ENCODE peak calls at places on chromosomes 6 and 20, in nine cellular contexts. Z, L, F, C, W, H, T, M and R are unnamed samples.
A peak's percentile ranks its signal among the peaks of the same experiment; 100 is the strongest.

GRCh38 chr20:36435799-36436541 is 105.3 kb upstream of the MYL9 start:
- DNase-seq in C (peak; percentile 50), H (peak; percentile 88), M (no peak), F (peak; percentile 89), Z (peak; percentile 90), T (peak; percentile 99), W (peak; percentile 32), L (peak; percentile 98), R (peak; percentile 60)

GRCh38 chr20:10686356-10687169 is 12.8 kb upstream of the JAG1 start:
- DNase-seq in L (no peak), W (no peak), C (no peak), M (no peak), Z (no peak), T (no peak), F (no peak), H (no peak), R (no peak)

GRCh38 chr6:4383910-4384637 is 248.7 kb upstream of the ECI2 start:
- DNase-seq in L (no peak), H (no peak), F (peak; percentile 42), Z (no peak), C (no peak), T (no peak), W (no peak), M (no peak), R (no peak)

GRCh38 chr6:104325341-104326172 is 534.2 kb downstream of the HACE1 start:
- DNase-seq in W (no peak), M (no peak), Z (peak; percentile 22), F (peak; percentile 14), H (peak; percentile 39), C (no peak), T (peak; percentile 13), L (peak; percentile 47), R (no peak)

GRCh38 chr6:110874880-110875547 is 429 bp downstream of the AMD1 start:
- DNase-seq in M (no peak), T (no peak), H (peak; percentile 62), W (no peak), F (peak; percentile 30), Z (no peak), C (no peak), L (no peak), R (no peak)

GRCh38 chr6:136146130-136146529 is 104.0 kb downstream of the MTFR2 start:
- DNase-seq in T (no peak), M (no peak), L (no peak), W (no peak), C (no peak), Z (no peak), F (no peak), H (no peak), R (no peak)

GRCh38 chr20:43736588-43737091 is 9.8 kb upstream of the GTSF1L start:
- DNase-seq in H (no peak), T (peak; percentile 34), F (no peak), L (peak; percentile 62), W (no peak), C (no peak), M (peak; percentile 79), Z (no peak), R (no peak)

GRCh38 chr6:14721103-14721758 is 524.6 kb upstream of the JARID2 start:
- DNase-seq in W (peak; percentile 91), M (no peak), L (no peak), C (peak; percentile 32), H (no peak), F (peak; percentile 39), Z (no peak), T (no peak), R (no peak)

GRCh38 chr6:158361961-158362634 is 49.8 kb downstream of the TULP4 start:
- DNase-seq in L (no peak), Z (no peak), H (no peak), C (no peak), T (no peak), F (no peak), W (no peak), M (no peak), R (no peak)

GRCh38 chr6:125469915-125470314 is 168.1 kb upstream of the HDDC2 start:
- DNase-seq in L (no peak), T (no peak), W (no peak), H (no peak), M (no peak), F (no peak), C (no peak), Z (no peak), R (no peak)

GRCh38 chr6:33008944-33009861 is at the start of gene HLA-DOA:
- DNase-seq in W (no peak), C (no peak), T (no peak), L (peak; percentile 97), H (peak; percentile 47), M (peak; percentile 75), Z (peak; percentile 28), F (peak; percentile 9), R (no peak)
- H3K4me3 ChIP-seq in W (no peak within 1 kb of the TSS), C (no peak within 1 kb of the TSS), T (no peak within 1 kb of the TSS), L (peak within 1 kb of the TSS; percentile 65), H (no peak within 1 kb of the TSS), M (peak within 1 kb of the TSS; percentile 100), Z (no peak within 1 kb of the TSS), F (no peak within 1 kb of the TSS), R (no peak within 1 kb of the TSS)

GRCh38 chr6:144338951-144339681 is 54.0 kb downstream of the UTRN start:
- DNase-seq in T (no peak), L (no peak), F (no peak), W (no peak), C (no peak), H (no peak), Z (no peak), M (no peak), R (no peak)
- H3K27ac ChIP-seq in T (no peak overlapping the region), L (no peak overlapping the region), F (no peak overlapping the region), W (no peak overlapping the region), C (no peak overlapping the region), H (no peak overlapping the region), Z (no peak overlapping the region), M (no peak overlapping the region), R (no peak overlapping the region)

GRCh38 chr20:21103582-21104465 is 2.3 kb downstream of the LINC00237 start:
- DNase-seq in T (no peak), C (no peak), W (no peak), H (peak; percentile 19), Z (no peak), F (no peak), M (no peak), L (peak; percentile 65), R (no peak)

GRCh38 chr20:21104466-21104761 is 1.7 kb downstream of the LINC00237 start:
- DNase-seq in T (no peak), C (no peak), L (peak; percentile 67), Z (no peak), M (no peak), H (peak; percentile 10), F (no peak), W (no peak), R (no peak)

GRCh38 chr20:21102252-21102609 is 3.9 kb downstream of the LINC00237 start:
- DNase-seq in F (no peak), L (peak; percentile 59), M (no peak), Z (no peak), H (peak; percentile 57), T (no peak), C (no peak), W (no peak), R (no peak)

GRCh38 chr20:21101453-21102251 is 4.5 kb downstream of the LINC00237 start:
- DNase-seq in M (no peak), C (no peak), H (peak; percentile 54), L (peak; percentile 83), Z (no peak), T (no peak), F (no peak), W (no peak), R (no peak)

DNA sequence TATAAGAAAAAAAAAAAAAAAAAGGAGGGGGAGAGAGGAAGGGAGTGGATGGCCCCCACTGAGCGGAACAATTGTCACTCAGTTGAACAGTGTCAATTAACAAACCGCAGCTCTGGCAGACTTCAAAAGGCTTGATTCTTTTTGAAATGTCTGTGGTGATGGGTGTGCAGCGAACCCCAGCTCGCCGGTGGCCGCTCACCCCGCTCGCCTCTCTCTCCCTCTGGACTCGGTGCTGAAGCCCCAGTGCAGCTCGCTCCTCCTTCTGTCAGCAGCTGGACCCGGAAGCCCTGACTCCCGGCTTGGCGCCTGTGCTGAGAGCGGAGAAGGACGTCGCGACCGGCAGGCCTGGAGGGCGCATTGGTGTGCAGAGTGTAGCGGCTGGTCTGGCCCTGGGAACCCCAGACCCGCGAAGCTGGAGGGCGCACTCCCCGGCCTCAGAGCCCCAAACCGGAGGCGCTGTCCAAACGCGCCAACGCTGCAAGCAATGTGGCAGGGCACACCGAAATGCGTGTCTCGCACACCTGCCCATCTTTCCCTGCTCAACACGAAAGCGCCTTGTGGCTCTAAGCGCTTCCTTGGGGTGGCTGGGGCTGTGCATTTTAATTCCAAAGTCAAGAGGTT is 3.4 kb downstream of the LINC00237 start:
- DNase-seq in M (no peak), F (no peak), L (peak; percentile 81), W (peak; percentile 39), T (no peak), C (no peak), H (peak; percentile 64), Z (no peak), R (no peak)
- TF ChIP-seq REST in M (peak; percentile 62), F (peak; percentile 49), L (peak; percentile 62), W (peak; percentile 87), T (no peak), C (no peak), H (peak; percentile 70), Z (no peak), R (peak; percentile 54)

GRCh38 chr6:166240889-166241288 is 67.3 kb downstream of the PRR18 start:
- DNase-seq in F (no peak), T (no peak), Z (no peak), H (no peak), C (no peak), M (no peak), W (no peak), L (peak; percentile 32), R (no peak)

GRCh38 chr6:166242888-166243287 is 65.3 kb downstream of the PRR18 start:
- DNase-seq in W (no peak), C (no peak), L (no peak), H (no peak), M (no peak), Z (no peak), F (no peak), T (no peak), R (no peak)

GRCh38 chr6:166245148-166245547 is 63.0 kb downstream of the PRR18 start:
- DNase-seq in Z (no peak), F (no peak), T (no peak), W (no peak), H (no peak), C (no peak), L (no peak), M (no peak), R (no peak)

GRCh38 chr6:166241974-166242373 is 66.2 kb downstream of the PRR18 start:
- DNase-seq in T (no peak), H (no peak), Z (no peak), L (no peak), F (no peak), M (no peak), W (no peak), C (no peak), R (no peak)

DNA sequence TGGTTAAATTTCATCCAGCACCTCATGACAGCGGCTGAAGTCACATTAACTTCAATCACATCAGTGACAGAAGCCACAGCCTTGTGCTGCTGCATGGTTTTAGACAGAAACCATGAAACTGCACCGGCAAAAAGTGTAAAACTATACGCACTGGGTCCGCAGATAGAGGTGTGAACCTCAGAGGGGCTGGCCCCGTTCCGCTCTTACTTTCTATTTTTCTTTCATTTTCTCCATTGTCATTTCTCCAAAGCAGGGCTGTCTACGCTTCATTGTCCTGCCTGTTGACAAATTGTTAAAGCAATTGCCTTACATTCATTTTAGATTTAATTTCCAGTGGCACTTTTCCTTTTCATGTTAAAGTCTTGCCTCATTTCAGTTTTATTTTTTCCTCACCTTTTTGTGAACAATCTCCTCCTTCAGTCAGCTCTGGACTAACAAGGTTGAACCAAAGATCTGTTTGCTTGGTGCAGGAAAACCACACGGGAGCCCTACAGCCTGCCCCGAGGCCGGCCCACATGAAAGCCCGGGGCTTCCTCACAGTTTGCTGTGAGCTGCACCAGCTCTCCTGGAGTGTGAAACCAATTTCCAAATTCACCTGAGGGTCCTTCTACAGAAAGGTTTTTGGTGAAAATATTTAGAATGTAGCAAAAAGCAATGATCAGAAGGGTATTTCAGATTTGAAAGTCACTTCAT is 63.7 kb downstream of the PRR18 start:
- DNase-seq in Z (no peak), C (no peak), T (no peak), F (no peak), L (no peak), W (no peak), M (peak; percentile 54), H (no peak), R (no peak)
- H3K4me3 ChIP-seq in Z (no peak overlapping the region), C (peak overlapping the region; percentile 2), T (no peak overlapping the region), F (no peak overlapping the region), L (no peak overlapping the region), W (no peak overlapping the region), M (peak overlapping the region; percentile 22), H (peak overlapping the region; percentile 43), R (no peak overlapping the region)